ENCODE peak calls at places on chromosomes 7 and 10, in eight cellular contexts. N is tibial nerve, E is OCI-LY7, D is RWPE2, Y is cardiac muscle cell, R is upper lobe of right lung, X is fibroblast of lung, T is mammary epithelial cell. J is an unnamed sample.

GRCh38 chr10:121063744-121064143 is 212.6 kb downstream of the WDR11 start:
- DNase-seq in N (no peak), E (no peak), D (no peak), Y (no peak), R (no peak), X (no peak), T (no peak), J (no peak)

GRCh38 chr10:59872892-59873463 is 33.4 kb downstream of the CCDC6 start:
- DNase-seq in N (peak; percentile 41), E (no peak), D (no peak), Y (peak; percentile 94), R (no peak), X (peak; percentile 98), T (peak; percentile 80), J (no peak)

GRCh38 chr7:100884741-100885439 is 4.6 kb downstream of the UFSP1 start:
- DNase-seq in N (no peak), E (no peak), D (no peak), Y (no peak), R (no peak), X (no peak), T (no peak), J (no peak)

GRCh38 chr7:150897502-150898474 is 45.5 kb downstream of the AOC1 start:
- DNase-seq in N (no peak), E (peak; percentile 93), D (no peak), Y (no peak), R (no peak), X (no peak), T (no peak), J (no peak)

GRCh38 chr7:2708547-2709310 is 20.7 kb downstream of the AMZ1 start:
- DNase-seq in N (no peak), E (no peak), D (no peak), Y (no peak), R (no peak), X (no peak), T (no peak), J (no peak)

GRCh38 chr7:116492654-116493109 is 6.9 kb upstream of the CAV2 start:
- DNase-seq in N (no peak), E (no peak), D (no peak), Y (no peak), R (no peak), X (peak; percentile 37), T (no peak), J (no peak)

GRCh38 chr10:58319599-58319998 is 15.2 kb upstream of the UBE2D1 start:
- DNase-seq in N (no peak), E (no peak), D (no peak), Y (no peak), R (no peak), X (no peak), T (no peak), J (peak; percentile 30)

GRCh38 chr7:73742338-73742752 is 3.7 kb upstream of the ABHD11 start:
- DNase-seq in N (no peak), E (no peak), D (no peak), Y (no peak), R (peak; percentile 74), X (no peak), T (no peak), J (no peak)

GRCh38 chr10:124878457-124878739 is 63.5 kb upstream of the ZRANB1 start:
- DNase-seq in N (no peak), E (no peak), D (no peak), Y (peak; percentile 21), R (peak; percentile 29), X (no peak), T (no peak), J (peak; percentile 31)

GRCh38 chr10:5584895-5585516 is 60.2 kb downstream of the CALML3 start:
- DNase-seq in N (no peak), E (peak; percentile 27), D (peak; percentile 86), Y (peak; percentile 49), R (peak; percentile 51), X (no peak), T (peak; percentile 100), J (peak; percentile 91)

GRCh38 chr7:100607111-100607510 is 4.9 kb downstream of the PCOLCE start:
- DNase-seq in N (no peak), E (no peak), D (no peak), Y (no peak), R (no peak), X (no peak), T (no peak), J (peak; percentile 69)

GRCh38 chr7:151245360-151246160 is 2.9 kb downstream of the SMARCD3 start:
- DNase-seq in N (no peak), E (peak; percentile 81), D (peak; percentile 47), Y (no peak), R (peak; percentile 70), X (no peak), T (no peak), J (peak; percentile 30)

GRCh38 chr10:21813944-21814343 is 189.6 kb downstream of the DNAJC1 start:
- DNase-seq in N (no peak), E (peak; percentile 5), D (no peak), Y (no peak), R (no peak), X (no peak), T (no peak), J (no peak)

GRCh38 chr10:35453855-35454532 is 117.7 kb downstream of the CCNY start:
- DNase-seq in N (no peak), E (no peak), D (no peak), Y (peak; percentile 77), R (no peak), X (peak; percentile 82), T (peak; percentile 73), J (peak; percentile 89)

GRCh38 chr7:43785425-43785824 is 26.9 kb downstream of the BLVRA start:
- DNase-seq in N (no peak), E (no peak), D (no peak), Y (peak; percentile 95), R (no peak), X (peak; percentile 90), T (peak; percentile 84), J (peak; percentile 67)

GRCh38 chr7:49623943-49624342 is 149.5 kb upstream of the VWC2 start:
- DNase-seq in N (no peak), E (no peak), D (no peak), Y (no peak), R (no peak), X (no peak), T (no peak), J (no peak)

GRCh38 chr10:29012926-29013554 is 275.8 kb upstream of the LYZL1 start:
- DNase-seq in N (no peak), E (no peak), D (no peak), Y (no peak), R (no peak), X (peak; percentile 53), T (no peak), J (no peak)

GRCh38 chr10:113007821-113008220 is 57.8 kb downstream of the TCF7L2 start:
- DNase-seq in N (no peak), E (no peak), D (no peak), Y (peak; percentile 27), R (no peak), X (no peak), T (no peak), J (no peak)

GRCh38 chr7:2970907-2971306 is 72.8 kb downstream of the CARD11 start:
- DNase-seq in N (no peak), E (no peak), D (no peak), Y (no peak), R (no peak), X (no peak), T (no peak), J (no peak)

GRCh38 chr7:157874208-157874816 is 537.5 kb downstream of the DNAJB6 start:
- DNase-seq in N (no peak), E (no peak), D (peak; percentile 42), Y (no peak), R (no peak), X (no peak), T (no peak), J (no peak)
- H3K9me3 ChIP-seq in N (no peaks in the 10 kb centered on the region), E (no peaks in the 10 kb centered on the region), D (no peaks in the 10 kb centered on the region), Y (no peaks in the 10 kb centered on the region), R (no peaks in the 10 kb centered on the region), X (peaks cover 2% of the 10 kb centered on the region), T (peaks cover 32% of the 10 kb centered on the region), J (no peaks in the 10 kb centered on the region)

GRCh38 chr10:102399217-102400021 is 3.9 kb downstream of the NFKB2 start:
- DNase-seq in N (peak; percentile 81), E (peak; percentile 90), D (no peak), Y (peak; percentile 91), R (peak; percentile 95), X (peak; percentile 83), T (peak; percentile 78), J (peak; percentile 80)

GRCh38 chr10:102398172-102399020 is 2.9 kb downstream of the NFKB2 start:
- DNase-seq in N (no peak), E (no peak), D (no peak), Y (no peak), R (peak; percentile 60), X (no peak), T (no peak), J (no peak)

GRCh38 chr10:102400598-102401321 is 5.3 kb downstream of the NFKB2 start:
- DNase-seq in N (no peak), E (no peak), D (no peak), Y (no peak), R (peak; percentile 56), X (no peak), T (no peak), J (no peak)

GRCh38 chr10:102401322-102401614 is 5.8 kb downstream of the NFKB2 start:
- DNase-seq in N (no peak), E (no peak), D (no peak), Y (no peak), R (peak; percentile 56), X (no peak), T (no peak), J (no peak)

GRCh38 chr10:102400061-102400460 is 4.6 kb downstream of the NFKB2 start:
- DNase-seq in N (no peak), E (no peak), D (no peak), Y (no peak), R (peak; percentile 61), X (no peak), T (no peak), J (no peak)
- H3K4me1 ChIP-seq in N (peaks cover 51% of the 10 kb centered on the region), E (peaks cover 21% of the 10 kb centered on the region), D (peaks cover 12% of the 10 kb centered on the region), Y (peaks cover 2% of the 10 kb centered on the region), R (peaks cover 24% of the 10 kb centered on the region), X (peaks cover 4% of the 10 kb centered on the region), T (peaks cover 33% of the 10 kb centered on the region), J (peaks cover 35% of the 10 kb centered on the region)

GRCh38 chr7:158023563-158024350 is 563.9 kb downstream of the PTPRN2 start:
- DNase-seq in N (no peak), E (no peak), D (no peak), Y (no peak), R (peak; percentile 13), X (no peak), T (no peak), J (peak; percentile 8)
- H3K9me3 ChIP-seq in N (no peaks in the 10 kb centered on the region), E (no peaks in the 10 kb centered on the region), D (no peaks in the 10 kb centered on the region), Y (no peaks in the 10 kb centered on the region), R (no peaks in the 10 kb centered on the region), X (no peaks in the 10 kb centered on the region), T (peaks cover 37% of the 10 kb centered on the region), J (no peaks in the 10 kb centered on the region)

GRCh38 chr7:99326408-99326782 is 697 bp downstream of the ARPC1A start:
- DNase-seq in N (no peak), E (peak; percentile 11), D (no peak), Y (no peak), R (no peak), X (no peak), T (no peak), J (no peak)
- H3K4me1 ChIP-seq in N (peaks cover 61% of the 10 kb centered on the region), E (peaks cover 19% of the 10 kb centered on the region), D (peaks cover 30% of the 10 kb centered on the region), Y (peaks cover 37% of the 10 kb centered on the region), R (peaks cover 42% of the 10 kb centered on the region), X (peaks cover 9% of the 10 kb centered on the region), T (peaks cover 38% of the 10 kb centered on the region), J (peaks cover 41% of the 10 kb centered on the region)